ENCODE peak calls at places on chromosomes 6 and 20, in ten cellular contexts. One of them, this sample, is unnamed.

GRCh38 chr6:170264086-170264485 is 26.8 kb downstream of the DLL1 start:
- DNase-seq in neural crest cell: no peak
- DNase-seq in H9: no peak
- DNase-seq in mucosa of descending colon: no peak
- DNase-seq in WTC11: no peak
- DNase-seq in pancreas: no peak
- DNase-seq in NCI-H1105 treated with DMSO at 0.1 percent for 48 hours: no peak
- DNase-seq in BJ: no peak
- DNase-seq in adipocyte: no peak
- DNase-seq in NCI-H524: no peak
- DNase-seq in this sample: no peak

GRCh38 chr6:148240866-148241477 is 101.7 kb upstream of the SASH1 start:
- DNase-seq in neural crest cell: no peak
- DNase-seq in H9: no peak
- DNase-seq in mucosa of descending colon: no peak
- DNase-seq in WTC11: no peak
- DNase-seq in pancreas: no peak
- DNase-seq in NCI-H1105 treated with DMSO at 0.1 percent for 48 hours: no peak
- DNase-seq in BJ: peak
- DNase-seq in adipocyte: no peak
- DNase-seq in NCI-H524: no peak
- DNase-seq in this sample: no peak

GRCh38 chr6:115706981-115707380 is 353.7 kb downstream of the FRK start:
- DNase-seq in neural crest cell: no peak
- DNase-seq in H9: no peak
- DNase-seq in mucosa of descending colon: no peak
- DNase-seq in WTC11: no peak
- DNase-seq in pancreas: no peak
- DNase-seq in NCI-H1105 treated with DMSO at 0.1 percent for 48 hours: no peak
- DNase-seq in BJ: no peak
- DNase-seq in adipocyte: no peak
- DNase-seq in NCI-H524: no peak
- DNase-seq in this sample: no peak

GRCh38 chr6:131733376-131734016 is 22.7 kb upstream of the CTAGE9 start:
- DNase-seq in neural crest cell: no peak
- DNase-seq in H9: no peak
- DNase-seq in mucosa of descending colon: no peak
- DNase-seq in WTC11: no peak
- DNase-seq in pancreas: no peak
- DNase-seq in NCI-H1105 treated with DMSO at 0.1 percent for 48 hours: no peak
- DNase-seq in BJ: peak
- DNase-seq in adipocyte: peak
- DNase-seq in NCI-H524: no peak
- DNase-seq in this sample: peak

GRCh38 chr6:151239603-151240035 is at the start of gene AKAP12:
- DNase-seq in neural crest cell: no peak
- DNase-seq in H9: peak
- DNase-seq in mucosa of descending colon: peak
- DNase-seq in WTC11: peak
- DNase-seq in pancreas: no peak
- DNase-seq in NCI-H1105 treated with DMSO at 0.1 percent for 48 hours: no peak
- DNase-seq in BJ: no peak
- DNase-seq in adipocyte: no peak
- DNase-seq in NCI-H524: no peak
- DNase-seq in this sample: peak

GRCh38 chr20:14117768-14118167 is 122.5 kb downstream of the MACROD2 start:
- DNase-seq in neural crest cell: no peak
- DNase-seq in H9: no peak
- DNase-seq in mucosa of descending colon: no peak
- DNase-seq in WTC11: no peak
- DNase-seq in pancreas: no peak
- DNase-seq in NCI-H1105 treated with DMSO at 0.1 percent for 48 hours: no peak
- DNase-seq in BJ: no peak
- DNase-seq in adipocyte: no peak
- DNase-seq in NCI-H524: no peak
- DNase-seq in this sample: no peak

GRCh38 chr6:106477790-106478189 is 117.3 kb downstream of the CRYBG1 start:
- DNase-seq in neural crest cell: no peak
- DNase-seq in H9: no peak
- DNase-seq in mucosa of descending colon: no peak
- DNase-seq in WTC11: no peak
- DNase-seq in pancreas: no peak
- DNase-seq in NCI-H1105 treated with DMSO at 0.1 percent for 48 hours: peak
- DNase-seq in BJ: no peak
- DNase-seq in adipocyte: no peak
- DNase-seq in NCI-H524: peak
- DNase-seq in this sample: no peak

GRCh38 chr6:82084324-82084920 is 163.1 kb downstream of the IBTK start:
- DNase-seq in neural crest cell: no peak
- DNase-seq in H9: no peak
- DNase-seq in mucosa of descending colon: no peak
- DNase-seq in WTC11: no peak
- DNase-seq in pancreas: no peak
- DNase-seq in NCI-H1105 treated with DMSO at 0.1 percent for 48 hours: no peak
- DNase-seq in BJ: no peak
- DNase-seq in adipocyte: no peak
- DNase-seq in NCI-H524: no peak
- DNase-seq in this sample: no peak

GRCh38 chr6:31765910-31766794 is 3.7 kb downstream of the SAPCD1 start:
- DNase-seq in neural crest cell: no peak
- DNase-seq in H9: peak
- DNase-seq in mucosa of descending colon: no peak
- DNase-seq in WTC11: peak
- DNase-seq in pancreas: no peak
- DNase-seq in NCI-H1105 treated with DMSO at 0.1 percent for 48 hours: no peak
- DNase-seq in BJ: no peak
- DNase-seq in adipocyte: peak
- DNase-seq in NCI-H524: no peak
- DNase-seq in this sample: no peak

GRCh38 chr6:302760-303159 is 10.5 kb downstream of the DUSP22 start:
- DNase-seq in neural crest cell: no peak
- DNase-seq in H9: no peak
- DNase-seq in mucosa of descending colon: no peak
- DNase-seq in WTC11: no peak
- DNase-seq in pancreas: no peak
- DNase-seq in NCI-H1105 treated with DMSO at 0.1 percent for 48 hours: no peak
- DNase-seq in BJ: no peak
- DNase-seq in adipocyte: no peak
- DNase-seq in NCI-H524: no peak
- DNase-seq in this sample: no peak

GRCh38 chr6:17013701-17014100 is 88.1 kb upstream of the STMND1 start:
- DNase-seq in neural crest cell: no peak
- DNase-seq in H9: no peak
- DNase-seq in mucosa of descending colon: no peak
- DNase-seq in WTC11: no peak
- DNase-seq in pancreas: no peak
- DNase-seq in NCI-H1105 treated with DMSO at 0.1 percent for 48 hours: no peak
- DNase-seq in BJ: peak
- DNase-seq in adipocyte: peak
- DNase-seq in NCI-H524: no peak
- DNase-seq in this sample: no peak

GRCh38 chr6:43779864-43780260 is 9.9 kb downstream of the VEGFA start:
- DNase-seq in neural crest cell: no peak
- DNase-seq in H9: no peak
- DNase-seq in mucosa of descending colon: no peak
- DNase-seq in WTC11: no peak
- DNase-seq in pancreas: peak
- DNase-seq in NCI-H1105 treated with DMSO at 0.1 percent for 48 hours: no peak
- DNase-seq in BJ: no peak
- DNase-seq in adipocyte: no peak
- DNase-seq in NCI-H524: no peak
- DNase-seq in this sample: no peak

GRCh38 chr20:21534453-21534852 is 20.6 kb upstream of the NKX2-2 start:
- DNase-seq in neural crest cell: no peak
- DNase-seq in H9: no peak
- DNase-seq in mucosa of descending colon: no peak
- DNase-seq in WTC11: no peak
- DNase-seq in pancreas: no peak
- DNase-seq in NCI-H1105 treated with DMSO at 0.1 percent for 48 hours: peak
- DNase-seq in BJ: no peak
- DNase-seq in adipocyte: no peak
- DNase-seq in NCI-H524: peak
- DNase-seq in this sample: no peak

GRCh38 chr20:57165427-57166004 is 100.9 kb downstream of the BMP7 start:
- DNase-seq in neural crest cell: no peak
- DNase-seq in H9: no peak
- DNase-seq in mucosa of descending colon: no peak
- DNase-seq in WTC11: no peak
- DNase-seq in pancreas: no peak
- DNase-seq in NCI-H1105 treated with DMSO at 0.1 percent for 48 hours: no peak
- DNase-seq in BJ: no peak
- DNase-seq in adipocyte: no peak
- DNase-seq in NCI-H524: no peak
- DNase-seq in this sample: no peak

GRCh38 chr6:162173448-162173847 is 554.1 kb downstream of the PRKN start:
- DNase-seq in neural crest cell: no peak
- DNase-seq in H9: no peak
- DNase-seq in mucosa of descending colon: no peak
- DNase-seq in WTC11: no peak
- DNase-seq in pancreas: no peak
- DNase-seq in NCI-H1105 treated with DMSO at 0.1 percent for 48 hours: no peak
- DNase-seq in BJ: no peak
- DNase-seq in adipocyte: no peak
- DNase-seq in NCI-H524: no peak
- DNase-seq in this sample: no peak

GRCh38 chr20:38829296-38829875 is 23.9 kb downstream of the PPP1R16B start:
- DNase-seq in neural crest cell: no peak
- DNase-seq in H9: no peak
- DNase-seq in mucosa of descending colon: no peak
- DNase-seq in WTC11: no peak
- DNase-seq in pancreas: no peak
- DNase-seq in NCI-H1105 treated with DMSO at 0.1 percent for 48 hours: no peak
- DNase-seq in BJ: no peak
- DNase-seq in adipocyte: no peak
- DNase-seq in NCI-H524: no peak
- DNase-seq in this sample: no peak

GRCh38 chr6:121533321-121533841 is 97.9 kb downstream of the GJA1 start:
- DNase-seq in neural crest cell: no peak
- DNase-seq in H9: no peak
- DNase-seq in mucosa of descending colon: no peak
- DNase-seq in WTC11: no peak
- DNase-seq in pancreas: peak
- DNase-seq in NCI-H1105 treated with DMSO at 0.1 percent for 48 hours: peak
- DNase-seq in BJ: no peak
- DNase-seq in adipocyte: no peak
- DNase-seq in NCI-H524: no peak
- DNase-seq in this sample: no peak

GRCh38 chr20:63023071-63023835 is 16.5 kb upstream of the BHLHE23 start:
- DNase-seq in neural crest cell: no peak
- DNase-seq in H9: peak
- DNase-seq in mucosa of descending colon: peak
- DNase-seq in WTC11: peak
- DNase-seq in pancreas: no peak
- DNase-seq in NCI-H1105 treated with DMSO at 0.1 percent for 48 hours: no peak
- DNase-seq in BJ: no peak
- DNase-seq in adipocyte: no peak
- DNase-seq in NCI-H524: no peak
- DNase-seq in this sample: no peak

GRCh38 chr6:169954977-169955376 is 203.6 kb downstream of the ERMARD start:
- DNase-seq in neural crest cell: no peak
- DNase-seq in H9: no peak
- DNase-seq in mucosa of descending colon: no peak
- DNase-seq in WTC11: no peak
- DNase-seq in pancreas: no peak
- DNase-seq in NCI-H1105 treated with DMSO at 0.1 percent for 48 hours: no peak
- DNase-seq in BJ: no peak
- DNase-seq in adipocyte: no peak
- DNase-seq in NCI-H524: no peak
- DNase-seq in this sample: no peak

GRCh38 chr6:20340056-20340455 is 61.6 kb upstream of the E2F3 start:
- DNase-seq in neural crest cell: no peak
- DNase-seq in H9: no peak
- DNase-seq in mucosa of descending colon: no peak
- DNase-seq in WTC11: no peak
- DNase-seq in pancreas: no peak
- DNase-seq in NCI-H1105 treated with DMSO at 0.1 percent for 48 hours: no peak
- DNase-seq in BJ: no peak
- DNase-seq in adipocyte: no peak
- DNase-seq in NCI-H524: no peak
- DNase-seq in this sample: no peak

GRCh38 chr6:33784787-33785186 is 4.1 kb downstream of the LEMD2 start:
- DNase-seq in neural crest cell: no peak
- DNase-seq in H9: no peak
- DNase-seq in mucosa of descending colon: no peak
- DNase-seq in WTC11: no peak
- DNase-seq in pancreas: no peak
- DNase-seq in NCI-H1105 treated with DMSO at 0.1 percent for 48 hours: no peak
- DNase-seq in BJ: no peak
- DNase-seq in adipocyte: no peak
- DNase-seq in NCI-H524: no peak
- DNase-seq in this sample: no peak

GRCh38 chr20:10318625-10319024 is 100.0 kb downstream of the SNAP25 start:
- DNase-seq in neural crest cell: no peak
- DNase-seq in H9: no peak
- DNase-seq in mucosa of descending colon: no peak
- DNase-seq in WTC11: no peak
- DNase-seq in pancreas: no peak
- DNase-seq in NCI-H1105 treated with DMSO at 0.1 percent for 48 hours: no peak
- DNase-seq in BJ: no peak
- DNase-seq in adipocyte: no peak
- DNase-seq in NCI-H524: no peak
- DNase-seq in this sample: no peak

GRCh38 chr6:127391019-127391974 is 47.9 kb upstream of the ECHDC1 start:
- DNase-seq in neural crest cell: no peak
- DNase-seq in H9: no peak
- DNase-seq in mucosa of descending colon: no peak
- DNase-seq in WTC11: no peak
- DNase-seq in pancreas: no peak
- DNase-seq in NCI-H1105 treated with DMSO at 0.1 percent for 48 hours: no peak
- DNase-seq in BJ: no peak
- DNase-seq in adipocyte: no peak
- DNase-seq in NCI-H524: no peak
- DNase-seq in this sample: no peak

This sample was measured in heart right ventricle.